ENCODE peak calls at places on chromosomes 12 and 14, in five cellular contexts. G, L, Z, D and Q are unnamed samples.

GRCh38 chr14:33796356-33796755 is 154.5 kb downstream of the EGLN3 start:
- DNase-seq in L (no peak), D (no peak), G (no peak), Z (no peak), Q (no peak)

GRCh38 chr14:82778008-82778407 is 1244.4 kb upstream of the SEL1L start:
- DNase-seq in L (no peak), G (no peak), D (no peak), Z (no peak), Q (no peak)

GRCh38 chr12:106115450-106115849 is 23.3 kb downstream of the NUAK1 start:
- DNase-seq in L (no peak), D (no peak), G (no peak), Z (no peak), Q (no peak)

GRCh38 chr12:52581481-52581880 is 7.8 kb upstream of the KRT74 start:
- DNase-seq in G (no peak), D (no peak), L (peak), Z (peak), Q (no peak)

GRCh38 chr14:31405599-31406251 is 14.6 kb downstream of the HEATR5A start:
- DNase-seq in Z (peak), G (no peak), L (no peak), D (no peak), Q (no peak)

GRCh38 chr12:89448951-89449371 is 75.6 kb downstream of the GALNT4 start:
- DNase-seq in L (peak), Z (no peak), D (no peak), G (no peak), Q (no peak)

GRCh38 chr12:57008113-57008687 is 1.9 kb upstream of the ZBTB39 start:
- DNase-seq in L (peak), G (peak), Z (peak), D (no peak), Q (peak)

GRCh38 chr14:21734457-21735074 is 60.9 kb upstream of the OR4E1 start:
- DNase-seq in D (no peak), L (peak), G (peak), Z (peak), Q (peak)

GRCh38 chr14:104799657-104800599 is 973 bp upstream of the ZBTB42 start:
- DNase-seq in G (peak), Z (peak), L (peak), D (peak), Q (peak)

GRCh38 chr14:51963164-51963733 is 26.1 kb upstream of the RTRAF start:
- DNase-seq in L (no peak), G (no peak), Z (no peak), D (no peak), Q (no peak)

GRCh38 chr12:57235012-57235727 is 5.7 kb downstream of the SHMT2 start:
- DNase-seq in G (no peak), L (no peak), Z (peak), D (no peak), Q (peak)

GRCh38 chr14:75559045-75559444 is 19.4 kb upstream of the FLVCR2 start:
- DNase-seq in G (no peak), L (no peak), D (no peak), Z (no peak), Q (no peak)

GRCh38 chr14:69760810-69761209 is 6.1 kb upstream of the SRSF5 start:
- DNase-seq in D (no peak), L (no peak), Z (no peak), G (no peak), Q (no peak)

GRCh38 chr14:103008768-103009342 is 48.5 kb downstream of the CDC42BPB start:
- DNase-seq in G (no peak), Z (no peak), D (no peak), L (no peak), Q (no peak)

GRCh38 chr12:105319691-105320209 is 10.7 kb upstream of the C12orf75 start:
- DNase-seq in D (no peak), L (no peak), Z (no peak), G (peak), Q (peak)

GRCh38 chr12:72267974-72268373 is 4.2 kb upstream of the TRHDE start:
- DNase-seq in L (no peak), D (no peak), G (peak), Z (no peak), Q (peak)

GRCh38 chr14:54133896-54134295 is 177.3 kb upstream of the BMP4 start:
- DNase-seq in G (no peak), Z (peak), L (peak), D (no peak), Q (no peak)

GRCh38 chr12:65879878-65880277 is 55.6 kb downstream of the HMGA2 start:
- DNase-seq in L (peak), D (no peak), Z (no peak), G (no peak), Q (no peak)

GRCh38 chr12:27257104-27257848 is 13.2 kb downstream of the STK38L start:
- DNase-seq in L (no peak), G (no peak), D (no peak), Z (no peak), Q (no peak)

GRCh38 chr14:85597701-85598100 is 67.8 kb downstream of the FLRT2 start:
- DNase-seq in L (no peak), G (no peak), Z (no peak), D (no peak), Q (no peak)

GRCh38 chr14:30223385-30223785 is 295.7 kb upstream of the PRKD1 start:
- DNase-seq in Z (peak), L (peak), G (no peak), D (no peak), Q (no peak)

GRCh38 chr14:91350813-91351507 is 66.7 kb downstream of the CCDC88C start:
- DNase-seq in Z (no peak), L (no peak), D (no peak), G (peak), Q (no peak)

GRCh38 chr12:119720349-119720748 is 52.4 kb downstream of the PRKAB1 start:
- DNase-seq in L (no peak), D (no peak), G (no peak), Z (no peak), Q (no peak)

GRCh38 chr14:23727566-23728335 is 91.6 kb downstream of the DHRS2 start:
- DNase-seq in Z (peak), D (no peak), G (peak), L (peak), Q (peak)

GRCh38 chr12:62194616-62195015 is 65.6 kb upstream of the USP15 start:
- DNase-seq in Z (no peak), D (no peak), G (no peak), L (peak), Q (no peak)

GRCh38 chr12:62194031-62194430 is 66.2 kb upstream of the USP15 start:
- DNase-seq in L (no peak), D (no peak), Z (no peak), G (no peak), Q (no peak)

GRCh38 chr12:62190921-62191746 is 69.1 kb upstream of the USP15 start:
- DNase-seq in D (no peak), G (no peak), L (no peak), Z (peak), Q (peak)

GRCh38 chr12:62191747-62192485 is 68.3 kb upstream of the USP15 start:
- DNase-seq in L (peak), D (no peak), G (no peak), Z (peak), Q (peak)

GRCh38 chr12:62192486-62193250 is 67.5 kb upstream of the USP15 start:
- DNase-seq in Z (peak), L (peak), G (peak), D (no peak), Q (peak)
- H2AFZ ChIP-seq in Z (peak), L (peak), G (peak), D (peak), Q (peak)

DNA sequence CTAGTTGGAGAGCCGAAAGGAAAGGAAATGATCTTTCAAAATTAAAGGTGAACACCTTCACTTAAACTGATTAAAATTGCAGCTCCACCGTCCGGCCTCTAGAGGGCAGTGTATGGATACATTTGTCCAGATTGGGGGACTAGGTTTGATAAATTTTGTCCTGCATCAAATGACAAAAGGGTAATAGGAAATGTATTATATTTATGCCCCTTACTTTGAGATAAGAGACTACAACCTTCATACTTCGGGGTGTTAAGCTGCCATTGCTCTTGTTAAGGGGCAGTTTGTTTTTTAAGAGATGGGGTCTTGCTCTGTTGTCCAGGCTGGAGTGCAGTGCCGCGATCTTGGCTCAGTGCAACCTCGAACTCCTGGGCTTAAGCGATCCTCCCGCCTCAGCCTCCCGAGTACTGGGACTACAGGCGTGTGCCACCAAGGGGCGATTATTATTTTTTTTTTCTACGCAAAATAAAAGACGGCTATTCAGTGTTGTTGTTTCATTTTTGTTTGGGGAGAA is 818 bp upstream of the SUOX start:
- DNase-seq in D (no peak), L (peak), G (peak), Z (peak), Q (peak)
- H2AFZ ChIP-seq in D (no peak), L (peak), G (no peak), Z (no peak), Q (no peak)

GRCh38 chr14:71765505-71765904 is 166.7 kb upstream of the RGS6 start:
- DNase-seq in Z (no peak), D (no peak), L (no peak), G (no peak), Q (no peak)
- H2AFZ ChIP-seq in Z (no peak), D (no peak), L (no peak), G (no peak), Q (no peak)

GRCh38 chr12:49984476-49984890 is 11.7 kb downstream of the AQP6 start:
- DNase-seq in L (no peak), D (no peak), Z (no peak), G (no peak), Q (no peak)
- H2AFZ ChIP-seq in L (no peak), D (no peak), Z (no peak), G (no peak), Q (no peak)

DNA sequence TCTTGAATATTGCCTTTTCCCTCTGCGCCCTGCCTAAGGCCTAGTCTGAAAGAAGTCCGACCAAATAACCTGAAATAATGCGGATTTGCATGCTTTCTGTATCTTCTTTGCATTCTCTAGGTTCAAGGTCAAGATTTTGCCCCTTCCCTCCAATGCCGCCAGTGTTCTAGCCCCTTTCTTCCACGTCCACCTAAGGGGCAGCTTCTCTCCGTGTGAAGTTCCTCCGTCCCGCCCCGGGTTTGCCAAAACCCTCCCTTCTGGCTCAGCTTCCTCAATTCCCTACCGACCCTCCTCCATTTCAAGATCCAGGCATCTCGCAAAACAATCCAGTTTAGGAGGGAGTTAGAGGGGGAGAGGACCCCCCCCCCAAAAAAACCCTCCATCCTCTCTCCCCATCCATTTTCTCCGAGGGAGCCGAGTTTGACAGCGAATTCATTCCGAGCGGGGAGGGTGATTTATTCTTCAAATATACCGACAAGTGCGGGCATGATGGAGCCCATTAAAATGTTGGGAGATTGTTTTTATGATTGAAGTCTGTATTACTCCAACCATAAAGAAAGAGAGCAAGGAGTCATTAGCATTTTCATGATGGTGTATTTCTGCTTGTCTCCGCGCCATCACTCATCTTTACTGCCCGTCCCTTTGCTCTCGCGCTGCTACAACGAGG is 20.9 kb upstream of the ATP5MC2 start:
- DNase-seq in D (no peak), G (no peak), Z (no peak), L (no peak), Q (peak)
- H2AFZ ChIP-seq in D (peak), G (no peak), Z (no peak), L (no peak), Q (peak)

GRCh38 chr12:51341259-51342007 is 5.0 kb downstream of the CELA1 start:
- DNase-seq in L (peak), G (peak), Z (peak), D (no peak), Q (peak)
- H2AFZ ChIP-seq in L (peak), G (no peak), Z (peak), D (peak), Q (peak)

DNA sequence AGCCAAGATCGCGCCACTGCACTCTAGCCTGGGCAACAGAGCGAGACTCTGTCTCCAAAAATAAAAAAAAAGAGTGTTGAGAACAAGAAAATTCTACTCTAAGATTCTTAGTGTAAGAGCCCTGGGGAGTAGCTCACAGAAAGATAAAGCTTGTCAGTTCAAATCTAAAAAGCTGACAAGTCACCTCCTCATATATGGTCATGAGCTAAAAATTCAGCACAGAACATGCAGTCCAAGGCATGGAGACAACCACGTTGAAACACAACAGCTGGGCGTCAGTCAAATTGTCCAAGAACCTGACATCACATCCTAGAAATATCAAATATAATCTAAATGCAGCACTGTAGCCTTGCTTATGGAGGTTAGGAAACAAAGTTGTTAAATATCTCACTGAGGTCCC is 47.8 kb downstream of the CLIP1 start:
- DNase-seq in Z (no peak), L (no peak), D (no peak), G (no peak), Q (no peak)
- H2AFZ ChIP-seq in Z (no peak), L (no peak), D (no peak), G (no peak), Q (no peak)

DNA sequence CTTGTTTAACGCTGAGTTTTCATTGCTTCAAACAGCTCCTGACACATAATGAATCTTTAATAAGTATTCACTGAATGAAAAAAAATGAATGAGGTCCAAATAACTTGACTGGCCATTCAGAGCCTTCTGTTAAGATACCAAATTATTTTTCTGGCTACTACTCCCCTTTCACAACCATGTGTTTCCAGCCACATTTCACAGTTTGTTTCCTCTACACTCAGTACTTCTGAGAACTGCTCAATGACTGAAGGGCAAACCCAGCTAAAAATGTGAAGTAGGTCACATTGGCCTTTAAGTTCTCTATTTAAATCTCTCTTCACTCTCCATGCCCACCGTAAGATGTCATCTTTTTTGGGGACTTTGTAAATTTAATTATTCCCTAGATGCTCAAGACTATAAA is 78.4 kb upstream of the KRR1 start:
- DNase-seq in L (no peak), D (no peak), G (no peak), Z (no peak), Q (no peak)
- H2AFZ ChIP-seq in L (no peak), D (no peak), G (no peak), Z (no peak), Q (no peak)